ENCODE peak calls at places on chromosomes 6 and 20, in seven cellular contexts. K is Peyer's patch, Z is stomach, O is uterus, F is adrenal gland, S is heart left ventricle, T is GM12878. B is an unnamed sample.

GRCh38 chr20:3551681-3552434 is 81.0 kb downstream of the ATRN start:
- DNase-seq in K (no peak), Z (no peak), O (no peak), F (no peak), S (no peak), T (no peak), B (no peak)

GRCh38 chr6:13923527-13924145 is 1.1 kb upstream of the RNF182 start:
- DNase-seq in K (no peak), Z (no peak), O (no peak), F (no peak), S (no peak), T (no peak), B (no peak)

GRCh38 chr6:67221226-67221625 is 1413.9 kb upstream of the ADGRB3 start:
- DNase-seq in K (no peak), Z (no peak), O (no peak), F (no peak), S (no peak), T (no peak), B (no peak)

GRCh38 chr6:158037771-158038170 is 56.1 kb downstream of the SYNJ2 start:
- DNase-seq in K (no peak), Z (no peak), O (no peak), F (peak), S (no peak), T (no peak), B (no peak)

GRCh38 chr6:23027281-23027680 is 457.9 kb downstream of the HDGFL1 start:
- DNase-seq in K (no peak), Z (no peak), O (no peak), F (no peak), S (no peak), T (no peak), B (no peak)

GRCh38 chr6:71351190-71351589 is 62.6 kb downstream of the OGFRL1 start:
- DNase-seq in K (no peak), Z (no peak), O (no peak), F (no peak), S (no peak), T (no peak), B (no peak)

GRCh38 chr6:26065952-26066380 is 21.3 kb upstream of the HFE start:
- DNase-seq in K (peak), Z (peak), O (peak), F (peak), S (peak), T (peak), B (no peak)

GRCh38 chr6:132214716-132215115 is 186.6 kb downstream of the MOXD1 start:
- DNase-seq in K (no peak), Z (no peak), O (no peak), F (no peak), S (no peak), T (no peak), B (no peak)

GRCh38 chr20:63856111-63856511 is 5.2 kb upstream of the ABHD16B start:
- DNase-seq in K (no peak), Z (no peak), O (no peak), F (no peak), S (no peak), T (no peak), B (no peak)

GRCh38 chr20:16518068-16518783 is 55.0 kb downstream of the KIF16B start:
- DNase-seq in K (no peak), Z (peak), O (no peak), F (no peak), S (no peak), T (no peak), B (no peak)

DNA sequence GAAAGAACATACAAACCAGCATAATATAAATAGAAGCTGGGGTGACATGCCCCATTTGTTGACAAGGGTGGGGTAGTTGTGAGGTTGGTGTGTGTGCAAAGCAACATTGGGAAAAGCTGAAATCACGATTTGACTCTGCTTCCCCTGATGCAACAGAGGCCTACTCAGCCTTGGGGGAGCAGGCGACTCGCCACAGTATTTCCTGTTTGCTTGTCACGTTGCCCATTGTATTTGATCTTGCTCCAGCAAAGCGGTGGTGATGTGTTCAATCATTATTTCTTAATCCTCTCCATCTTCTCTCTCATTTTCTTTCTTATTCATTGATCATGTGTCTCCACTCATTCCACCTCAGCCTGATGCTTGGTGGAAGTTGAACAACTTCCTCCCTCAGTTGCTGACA is 165.8 kb upstream of the CITED2 start:
- DNase-seq in K (peak), Z (peak), O (no peak), F (no peak), S (no peak), T (peak), B (no peak)
- H3K4me3 ChIP-seq in K (no peak), Z (no peak), O (no peak), F (no peak), S (no peak), T (no peak), B (no peak)

GRCh38 chr20:53800883-53801604 is 207.4 kb upstream of the ZNF217 start:
- DNase-seq in K (no peak), Z (peak), O (no peak), F (no peak), S (no peak), T (no peak), B (no peak)
- TF ChIP-seq POLR2A in K (no peak), Z (no peak), O (no peak), F (no peak), S (no peak), T (no peak), B (no peak)

GRCh38 chr6:108651287-108651686 is 90.6 kb downstream of the FOXO3 start:
- DNase-seq in K (no peak), Z (no peak), O (no peak), F (no peak), S (no peak), T (no peak), B (no peak)
- H3K4me3 ChIP-seq in K (no peak), Z (no peak), O (no peak), F (no peak), S (no peak), T (no peak), B (no peak)

GRCh38 chr6:149277621-149278020 is 39.9 kb upstream of the TAB2 start:
- DNase-seq in K (no peak), Z (no peak), O (no peak), F (no peak), S (no peak), T (no peak), B (no peak)
- TF ChIP-seq POLR2A in K (no peak), Z (no peak), O (no peak), F (no peak), S (no peak), T (no peak), B (no peak)

B was measured in vagina.